ENCODE peak calls at places on chromosomes 6 and 20, in seven cellular contexts. T, J, M, A, W, S and F are unnamed samples.

GRCh38 chr20:51732454-51732791 is 35.8 kb downstream of the ATP9A start:
- DNase-seq in S (no peak), J (peak), A (peak), M (no peak), W (no peak), T (no peak), F (peak)

GRCh38 chr6:89411269-89412070 is 603 bp downstream of the RRAGD start:
- DNase-seq in W (no peak), M (peak), J (no peak), A (no peak), T (no peak), S (peak), F (peak)

GRCh38 chr20:16459019-16459700 is 114.1 kb downstream of the KIF16B start:
- DNase-seq in S (no peak), M (no peak), W (peak), T (no peak), A (peak), J (peak), F (peak)

GRCh38 chr6:75381878-75382633 is 97.5 kb upstream of the TMEM30A start:
- DNase-seq in T (no peak), J (peak), M (no peak), W (no peak), A (peak), S (no peak), F (peak)

GRCh38 chr6:52186075-52186474 is at the start of gene IL17A:
- DNase-seq in A (no peak), T (no peak), M (no peak), S (no peak), J (no peak), W (no peak), F (no peak)

GRCh38 chr6:17012421-17013225 is 89.2 kb upstream of the STMND1 start:
- DNase-seq in T (peak), W (no peak), J (no peak), M (no peak), S (no peak), A (peak), F (peak)

GRCh38 chr6:52233975-52234823 is 10.1 kb downstream of the IL17F start:
- DNase-seq in W (peak), A (peak), T (no peak), S (no peak), J (peak), M (no peak), F (peak)

GRCh38 chr6:167906899-167907298 is 80.2 kb downstream of the AFDN start:
- DNase-seq in J (no peak), T (no peak), S (no peak), A (no peak), W (no peak), M (no peak), F (peak)

GRCh38 chr6:159463440-159463839 is 229.6 kb downstream of the SOD2 start:
- DNase-seq in J (peak), S (no peak), W (peak), A (peak), M (no peak), T (no peak), F (peak)

GRCh38 chr20:17616480-17617211 is 46.8 kb downstream of the DSTN start:
- DNase-seq in S (no peak), A (no peak), J (no peak), M (no peak), W (no peak), T (no peak), F (no peak)

GRCh38 chr6:134950482-134950881 is 581 bp upstream of the ALDH8A1 start:
- DNase-seq in M (no peak), A (no peak), T (no peak), S (no peak), W (no peak), J (no peak), F (no peak)

GRCh38 chr6:104182811-104183210 is 676.9 kb downstream of the HACE1 start:
- DNase-seq in W (peak), S (no peak), M (no peak), J (peak), T (no peak), A (peak), F (peak)

GRCh38 chr6:139133272-139133671 is 1.6 kb upstream of the HECA start:
- DNase-seq in W (no peak), S (no peak), T (no peak), J (no peak), M (no peak), A (peak), F (no peak)

GRCh38 chr20:40663991-40664880 is 24.8 kb downstream of the MAFB start:
- DNase-seq in A (no peak), W (no peak), M (no peak), T (no peak), J (no peak), S (no peak), F (no peak)

GRCh38 chr20:10970109-10970508 is 296.3 kb upstream of the JAG1 start:
- DNase-seq in S (no peak), W (no peak), J (no peak), T (no peak), M (no peak), A (no peak), F (no peak)